ENCODE peak calls at places on chromosomes 16 and 17, in six cellular contexts. One of them, this sample, is unnamed.

GRCh38 chr17:64779344-64780095 is 117.4 kb upstream of the SMURF2 start:
- DNase-seq in pancreas: no peak
- DNase-seq in cardiac muscle cell: no peak
- DNase-seq in aorta: peak; percentile 71
- DNase-seq in adrenal gland: no peak
- DNase-seq in psoas muscle: peak; percentile 64
- DNase-seq in this sample: peak; percentile 63

GRCh38 chr16:19153876-19154275 is 14.2 kb upstream of the SYT17 start:
- DNase-seq in pancreas: no peak
- DNase-seq in cardiac muscle cell: no peak
- DNase-seq in aorta: no peak
- DNase-seq in adrenal gland: no peak
- DNase-seq in psoas muscle: no peak
- DNase-seq in this sample: no peak

GRCh38 chr17:36755586-36755985 is 154.2 kb downstream of the MRM1 start:
- DNase-seq in pancreas: no peak
- DNase-seq in cardiac muscle cell: peak; percentile 36
- DNase-seq in aorta: no peak
- DNase-seq in adrenal gland: peak; percentile 21
- DNase-seq in psoas muscle: no peak
- DNase-seq in this sample: peak; percentile 51

GRCh38 chr16:56910114-56910511 is 21.8 kb upstream of the HERPUD1 start:
- DNase-seq in pancreas: no peak
- DNase-seq in cardiac muscle cell: no peak
- DNase-seq in aorta: no peak
- DNase-seq in adrenal gland: no peak
- DNase-seq in psoas muscle: no peak
- DNase-seq in this sample: no peak

GRCh38 chr17:63834431-63835166 is 7.1 kb upstream of the FTSJ3 start:
- DNase-seq in pancreas: no peak
- DNase-seq in cardiac muscle cell: peak; percentile 83
- DNase-seq in aorta: peak; percentile 71
- DNase-seq in adrenal gland: peak; percentile 85
- DNase-seq in psoas muscle: peak; percentile 78
- DNase-seq in this sample: peak; percentile 66

GRCh38 chr17:30388321-30389179 is 9.8 kb downstream of the CPD start:
- DNase-seq in pancreas: peak; percentile 26
- DNase-seq in cardiac muscle cell: no peak
- DNase-seq in aorta: no peak
- DNase-seq in adrenal gland: no peak
- DNase-seq in psoas muscle: no peak
- DNase-seq in this sample: no peak

GRCh38 chr17:66655861-66656260 is 179.1 kb upstream of the CACNG5 start:
- DNase-seq in pancreas: no peak
- DNase-seq in cardiac muscle cell: no peak
- DNase-seq in aorta: no peak
- DNase-seq in adrenal gland: no peak
- DNase-seq in psoas muscle: no peak
- DNase-seq in this sample: no peak

GRCh38 chr16:5069854-5070253 is 1.8 kb upstream of the ALG1 start:
- DNase-seq in pancreas: no peak
- DNase-seq in cardiac muscle cell: no peak
- DNase-seq in aorta: peak; percentile 22
- DNase-seq in adrenal gland: no peak
- DNase-seq in psoas muscle: no peak
- DNase-seq in this sample: no peak

GRCh38 chr17:32382526-32383223 is 32.7 kb downstream of the ZNF207 start:
- DNase-seq in pancreas: no peak
- DNase-seq in cardiac muscle cell: no peak
- DNase-seq in aorta: no peak
- DNase-seq in adrenal gland: no peak
- DNase-seq in psoas muscle: no peak
- DNase-seq in this sample: no peak

GRCh38 chr16:27204232-27204915 is 1.0 kb downstream of the KDM8 start:
- DNase-seq in pancreas: peak; percentile 63
- DNase-seq in cardiac muscle cell: no peak
- DNase-seq in aorta: peak; percentile 36
- DNase-seq in adrenal gland: no peak
- DNase-seq in psoas muscle: peak; percentile 67
- DNase-seq in this sample: no peak

GRCh38 chr16:53457670-53458069 is 23.4 kb downstream of the RBL2 start:
- DNase-seq in pancreas: no peak
- DNase-seq in cardiac muscle cell: no peak
- DNase-seq in aorta: no peak
- DNase-seq in adrenal gland: no peak
- DNase-seq in psoas muscle: no peak
- DNase-seq in this sample: no peak

GRCh38 chr17:80899402-80900268 is 92.0 kb upstream of the CHMP6 start:
- DNase-seq in pancreas: no peak
- DNase-seq in cardiac muscle cell: peak; percentile 71
- DNase-seq in aorta: no peak
- DNase-seq in adrenal gland: peak; percentile 71
- DNase-seq in psoas muscle: no peak
- DNase-seq in this sample: peak; percentile 69

GRCh38 chr16:89170346-89171215 is 967 bp upstream of the CDH15 start:
- DNase-seq in pancreas: peak; percentile 80
- DNase-seq in cardiac muscle cell: no peak
- DNase-seq in aorta: no peak
- DNase-seq in adrenal gland: no peak
- DNase-seq in psoas muscle: peak; percentile 63
- DNase-seq in this sample: peak; percentile 77

GRCh38 chr17:36936455-36936934 is 780 bp upstream of the LHX1 start:
- DNase-seq in pancreas: no peak
- DNase-seq in cardiac muscle cell: peak; percentile 81
- DNase-seq in aorta: no peak
- DNase-seq in adrenal gland: no peak
- DNase-seq in psoas muscle: peak; percentile 42
- DNase-seq in this sample: no peak

GRCh38 chr17:76843703-76844484 is 24.3 kb upstream of the MGAT5B start:
- DNase-seq in pancreas: no peak
- DNase-seq in cardiac muscle cell: no peak
- DNase-seq in aorta: no peak
- DNase-seq in adrenal gland: no peak
- DNase-seq in psoas muscle: no peak
- DNase-seq in this sample: no peak

GRCh38 chr17:81035389-81036127 is 607 bp downstream of the BAIAP2 start:
- DNase-seq in pancreas: peak; percentile 55
- DNase-seq in cardiac muscle cell: peak; percentile 53
- DNase-seq in aorta: no peak
- DNase-seq in adrenal gland: no peak
- DNase-seq in psoas muscle: peak; percentile 63
- DNase-seq in this sample: peak; percentile 64

GRCh38 chr16:80804451-80805383 is at the start of gene CDYL2:
- DNase-seq in pancreas: peak; percentile 50
- DNase-seq in cardiac muscle cell: no peak
- DNase-seq in aorta: peak; percentile 74
- DNase-seq in adrenal gland: peak; percentile 41
- DNase-seq in psoas muscle: no peak
- DNase-seq in this sample: peak; percentile 65

GRCh38 chr17:42411321-42411820 is 11.7 kb downstream of the CAVIN1 start:
- DNase-seq in pancreas: no peak
- DNase-seq in cardiac muscle cell: no peak
- DNase-seq in aorta: no peak
- DNase-seq in adrenal gland: no peak
- DNase-seq in psoas muscle: no peak
- DNase-seq in this sample: no peak

GRCh38 chr16:10980811-10981210 is 36.4 kb downstream of the CLEC16A start:
- DNase-seq in pancreas: no peak
- DNase-seq in cardiac muscle cell: no peak
- DNase-seq in aorta: no peak
- DNase-seq in adrenal gland: no peak
- DNase-seq in psoas muscle: no peak
- DNase-seq in this sample: no peak

GRCh38 chr17:79114455-79115301 is 40.1 kb downstream of the ENGASE start:
- DNase-seq in pancreas: peak; percentile 57
- DNase-seq in cardiac muscle cell: peak; percentile 47
- DNase-seq in aorta: no peak
- DNase-seq in adrenal gland: peak; percentile 12
- DNase-seq in psoas muscle: peak; percentile 68
- DNase-seq in this sample: peak; percentile 72

GRCh38 chr16:82819286-82819685 is 192.5 kb downstream of the CDH13 start:
- DNase-seq in pancreas: no peak
- DNase-seq in cardiac muscle cell: no peak
- DNase-seq in aorta: no peak
- DNase-seq in adrenal gland: no peak
- DNase-seq in psoas muscle: no peak
- DNase-seq in this sample: no peak

GRCh38 chr17:41615454-41615853 is 2.9 kb upstream of the KRT16 start:
- DNase-seq in pancreas: no peak
- DNase-seq in cardiac muscle cell: no peak
- DNase-seq in aorta: peak; percentile 34
- DNase-seq in adrenal gland: no peak
- DNase-seq in psoas muscle: no peak
- DNase-seq in this sample: no peak

GRCh38 chr16:7352114-7352513 is 19.5 kb downstream of the RBFOX1 start:
- DNase-seq in pancreas: no peak
- DNase-seq in cardiac muscle cell: no peak
- DNase-seq in aorta: no peak
- DNase-seq in adrenal gland: no peak
- DNase-seq in psoas muscle: no peak
- DNase-seq in this sample: no peak

GRCh38 chr16:56362057-56362655 is 63.2 kb downstream of the AMFR start:
- DNase-seq in pancreas: no peak
- DNase-seq in cardiac muscle cell: no peak
- DNase-seq in aorta: no peak
- DNase-seq in adrenal gland: no peak
- DNase-seq in psoas muscle: no peak
- DNase-seq in this sample: no peak

GRCh38 chr16:3304370-3304769 is 860 bp downstream of the TIGD7 start:
- DNase-seq in pancreas: no peak
- DNase-seq in cardiac muscle cell: no peak
- DNase-seq in aorta: no peak
- DNase-seq in adrenal gland: no peak
- DNase-seq in psoas muscle: no peak
- DNase-seq in this sample: no peak

GRCh38 chr16:3305109-3306068 is at the start of the genes TIGD7 and ZNF75A:
- DNase-seq in pancreas: peak; percentile 84
- DNase-seq in cardiac muscle cell: peak; percentile 93
- DNase-seq in aorta: peak; percentile 95
- DNase-seq in adrenal gland: peak; percentile 88
- DNase-seq in psoas muscle: peak; percentile 93
- DNase-seq in this sample: peak; percentile 94

GRCh38 chr16:3311496-3311895 is 6.2 kb downstream of the ZNF75A start:
- DNase-seq in pancreas: no peak
- DNase-seq in cardiac muscle cell: no peak
- DNase-seq in aorta: no peak
- DNase-seq in adrenal gland: no peak
- DNase-seq in psoas muscle: no peak
- DNase-seq in this sample: no peak

GRCh38 chr16:3306078-3306477 is 781 bp downstream of the ZNF75A start:
- DNase-seq in pancreas: no peak
- DNase-seq in cardiac muscle cell: no peak
- DNase-seq in aorta: no peak
- DNase-seq in adrenal gland: no peak
- DNase-seq in psoas muscle: no peak
- DNase-seq in this sample: no peak
- H3K27ac ChIP-seq in pancreas: peak overlapping the region; percentile 77
- H3K27ac ChIP-seq in cardiac muscle cell: peak overlapping the region; percentile 92
- H3K27ac ChIP-seq in aorta: no peak overlapping the region
- H3K27ac ChIP-seq in adrenal gland: no peak overlapping the region
- H3K27ac ChIP-seq in psoas muscle: peak overlapping the region; percentile 97
- H3K27ac ChIP-seq in this sample: peak overlapping the region; percentile 92

GRCh38 chr16:79713609-79714309 is 113.2 kb upstream of the MAF start:
- DNase-seq in pancreas: no peak
- DNase-seq in cardiac muscle cell: no peak
- DNase-seq in aorta: no peak
- DNase-seq in adrenal gland: no peak
- DNase-seq in psoas muscle: no peak
- DNase-seq in this sample: no peak
- H3K27ac ChIP-seq in pancreas: no peak overlapping the region
- H3K27ac ChIP-seq in cardiac muscle cell: no peak overlapping the region
- H3K27ac ChIP-seq in aorta: peak overlapping the region; percentile 69
- H3K27ac ChIP-seq in adrenal gland: no peak overlapping the region
- H3K27ac ChIP-seq in psoas muscle: no peak overlapping the region
- H3K27ac ChIP-seq in this sample: no peak overlapping the region

DNA sequence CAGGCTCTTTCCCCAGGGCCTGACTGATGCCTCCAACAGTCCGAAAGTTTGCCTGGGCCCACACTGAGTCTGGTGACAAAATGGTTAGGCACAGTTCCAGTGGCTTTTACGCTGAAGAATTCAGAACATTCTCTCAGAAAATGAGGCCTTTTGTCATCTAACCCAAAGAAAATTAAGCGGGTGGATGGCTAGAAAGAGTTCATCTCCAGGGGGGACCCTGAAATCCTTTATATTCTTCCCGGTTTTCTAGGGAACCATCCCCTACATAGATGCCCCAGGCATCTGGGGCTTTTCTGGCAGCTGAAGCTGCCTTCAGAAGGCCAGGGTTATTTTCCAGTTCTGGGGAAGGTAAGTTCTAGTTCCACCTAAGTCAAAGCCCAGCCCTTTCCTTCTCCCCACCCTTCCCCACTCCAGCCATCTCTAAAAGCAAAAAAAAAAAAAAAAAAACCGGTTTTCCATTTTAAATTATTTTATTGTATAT is 2.2 kb downstream of the RASD1 start:
- DNase-seq in pancreas: no peak
- DNase-seq in cardiac muscle cell: no peak
- DNase-seq in aorta: no peak
- DNase-seq in adrenal gland: no peak
- DNase-seq in psoas muscle: no peak
- DNase-seq in this sample: no peak
- H3K27ac ChIP-seq in pancreas: no peak overlapping the region
- H3K27ac ChIP-seq in cardiac muscle cell: no peak overlapping the region
- H3K27ac ChIP-seq in aorta: no peak overlapping the region
- H3K27ac ChIP-seq in adrenal gland: no peak overlapping the region
- H3K27ac ChIP-seq in psoas muscle: peak overlapping the region; percentile 89
- H3K27ac ChIP-seq in this sample: no peak overlapping the region

GRCh38 chr16:2985893-2986355 is 5.7 kb upstream of the PKMYT1 start:
- DNase-seq in pancreas: peak; percentile 90
- DNase-seq in cardiac muscle cell: no peak
- DNase-seq in aorta: no peak
- DNase-seq in adrenal gland: peak; percentile 56
- DNase-seq in psoas muscle: peak; percentile 77
- DNase-seq in this sample: no peak

GRCh38 chr16:2983706-2984136 is 3.5 kb upstream of the PKMYT1 start:
- DNase-seq in pancreas: peak; percentile 79
- DNase-seq in cardiac muscle cell: peak; percentile 82
- DNase-seq in aorta: peak; percentile 95
- DNase-seq in adrenal gland: peak; percentile 82
- DNase-seq in psoas muscle: peak; percentile 90
- DNase-seq in this sample: peak; percentile 88

GRCh38 chr16:2987286-2987685 is 7.0 kb upstream of the PKMYT1 start:
- DNase-seq in pancreas: no peak
- DNase-seq in cardiac muscle cell: no peak
- DNase-seq in aorta: no peak
- DNase-seq in adrenal gland: no peak
- DNase-seq in psoas muscle: no peak
- DNase-seq in this sample: no peak

GRCh38 chr16:2986623-2987188 is 6.5 kb upstream of the PKMYT1 start:
- DNase-seq in pancreas: no peak
- DNase-seq in cardiac muscle cell: no peak
- DNase-seq in aorta: no peak
- DNase-seq in adrenal gland: no peak
- DNase-seq in psoas muscle: no peak
- DNase-seq in this sample: no peak

DNA sequence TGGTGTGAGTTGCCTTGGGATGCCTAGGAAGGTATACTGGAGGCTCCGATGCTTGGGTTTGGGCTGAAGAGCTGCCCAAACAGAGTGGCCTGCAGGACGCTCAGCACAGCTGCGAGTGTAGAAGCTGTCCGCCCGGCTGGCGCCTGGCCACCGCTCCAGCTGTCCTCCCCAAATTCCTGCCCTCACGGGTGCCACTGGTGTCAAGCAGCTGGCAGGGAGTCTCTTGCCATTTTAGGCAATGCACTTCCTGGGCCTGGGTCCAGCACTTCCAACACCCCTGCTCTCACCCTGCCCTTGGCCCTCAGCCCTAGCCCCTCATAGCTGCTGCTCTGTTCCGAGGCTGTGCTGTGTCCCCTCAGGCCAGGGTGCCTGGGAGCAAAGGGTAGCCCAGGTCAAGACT is 5.2 kb upstream of the PKMYT1 start:
- DNase-seq in pancreas: peak; percentile 83
- DNase-seq in cardiac muscle cell: no peak
- DNase-seq in aorta: no peak
- DNase-seq in adrenal gland: no peak
- DNase-seq in psoas muscle: peak; percentile 75
- DNase-seq in this sample: no peak
- H3K27ac ChIP-seq in pancreas: peak overlapping the region; percentile 70
- H3K27ac ChIP-seq in cardiac muscle cell: no peak overlapping the region
- H3K27ac ChIP-seq in aorta: no peak overlapping the region
- H3K27ac ChIP-seq in adrenal gland: no peak overlapping the region
- H3K27ac ChIP-seq in psoas muscle: peak overlapping the region; percentile 74
- H3K27ac ChIP-seq in this sample: no peak overlapping the region